ENCODE peak calls at places on chromosomes 13 and 19, in nine cellular contexts. Q, O, B, U, M, R, A, X and S are unnamed samples.

GRCh38 chr19:1755467-1756155 is 2.3 kb downstream of the ONECUT3 start:
- DNase-seq in Q (no peak), O (no peak), B (no peak), U (no peak), M (no peak), R (no peak), A (no peak), X (no peak), S (no peak)

GRCh38 chr19:38394488-38394887 is 6.0 kb downstream of the SPRED3 start:
- DNase-seq in Q (no peak), O (no peak), B (no peak), U (peak; percentile 87), M (no peak), R (no peak), A (no peak), X (no peak), S (no peak)

GRCh38 chr13:33032037-33032625 is 15.9 kb downstream of the KL start:
- DNase-seq in Q (no peak), O (no peak), B (no peak), U (no peak), M (peak; percentile 29), R (no peak), A (peak; percentile 10), X (peak; percentile 55), S (no peak)

GRCh38 chr13:97935071-97935470 is 18.4 kb upstream of the IPO5 start:
- DNase-seq in Q (no peak), O (no peak), B (no peak), U (no peak), M (no peak), R (no peak), A (no peak), X (no peak), S (no peak)

GRCh38 chr13:97328222-97328790 is 105.7 kb upstream of the RAP2A start:
- DNase-seq in Q (no peak), O (no peak), B (no peak), U (no peak), M (no peak), R (no peak), A (peak; percentile 86), X (peak; percentile 54), S (no peak)

GRCh38 chr13:90839061-90839460 is 508.4 kb upstream of the MIR17HG start:
- DNase-seq in Q (no peak), O (no peak), B (peak; percentile 2), U (no peak), M (no peak), R (no peak), A (no peak), X (no peak), S (no peak)

GRCh38 chr19:48967346-48968178 is 2.5 kb downstream of the FTL start:
- DNase-seq in Q (no peak), O (peak; percentile 77), B (peak; percentile 60), U (no peak), M (peak; percentile 36), R (no peak), A (peak; percentile 67), X (no peak), S (no peak)

GRCh38 chr19:1469936-1470863 is 8.8 kb downstream of the C19orf25 start:
- DNase-seq in Q (no peak), O (no peak), B (no peak), U (peak; percentile 90), M (peak; percentile 51), R (peak; percentile 55), A (no peak), X (peak; percentile 56), S (peak; percentile 93)

GRCh38 chr19:13095393-13095784 is 7.3 kb downstream of the LYL1 start:
- DNase-seq in Q (peak; percentile 63), O (no peak), B (no peak), U (peak; percentile 88), M (no peak), R (no peak), A (no peak), X (no peak), S (no peak)

GRCh38 chr19:42426643-42427042 is 545 bp downstream of the LIPE start:
- DNase-seq in Q (no peak), O (no peak), B (no peak), U (no peak), M (no peak), R (no peak), A (no peak), X (no peak), S (no peak)

GRCh38 chr19:42185281-42185680 is 32.2 kb downstream of the DEDD2 start:
- DNase-seq in Q (no peak), O (no peak), B (no peak), U (no peak), M (no peak), R (no peak), A (peak; percentile 28), X (no peak), S (no peak)

GRCh38 chr13:108963276-108963810 is 333.9 kb downstream of the MYO16 start:
- DNase-seq in Q (no peak), O (no peak), B (no peak), U (no peak), M (no peak), R (no peak), A (no peak), X (no peak), S (no peak)

GRCh38 chr19:41753159-41753558 is 2.2 kb upstream of the CEACAM6 start:
- DNase-seq in Q (no peak), O (no peak), B (peak; percentile 74), U (peak; percentile 96), M (peak; percentile 35), R (no peak), A (no peak), X (peak; percentile 60), S (peak; percentile 70)

GRCh38 chr13:42102961-42103688 is 54.7 kb downstream of the DGKH start:
- DNase-seq in Q (no peak), O (no peak), B (no peak), U (no peak), M (no peak), R (no peak), A (peak; percentile 57), X (no peak), S (no peak)

GRCh38 chr13:33509642-33510229 is 224.2 kb upstream of the STARD13 start:
- DNase-seq in Q (peak; percentile 86), O (peak; percentile 81), B (no peak), U (no peak), M (peak; percentile 29), R (peak; percentile 30), A (no peak), X (no peak), S (no peak)

GRCh38 chr13:93670858-93671257 is 444.3 kb downstream of the GPC6 start:
- DNase-seq in Q (no peak), O (no peak), B (no peak), U (no peak), M (no peak), R (no peak), A (no peak), X (no peak), S (no peak)

GRCh38 chr19:4639531-4640246 is 373 bp downstream of the TNFAIP8L1 start:
- DNase-seq in Q (no peak), O (peak; percentile 82), B (no peak), U (peak; percentile 87), M (no peak), R (peak; percentile 55), A (no peak), X (peak; percentile 69), S (no peak)

GRCh38 chr13:112955271-112955937 is 13.6 kb upstream of the MCF2L start:
- DNase-seq in Q (no peak), O (peak; percentile 50), B (no peak), U (no peak), M (no peak), R (no peak), A (no peak), X (no peak), S (no peak)

GRCh38 chr19:17996826-17997316 is 11.1 kb upstream of the ARRDC2 start:
- DNase-seq in Q (peak; percentile 93), O (peak; percentile 92), B (peak; percentile 70), U (peak; percentile 91), M (peak; percentile 86), R (peak; percentile 89), A (peak; percentile 52), X (peak; percentile 94), S (peak; percentile 84)

GRCh38 chr19:39937094-39937493 is 2.7 kb upstream of the FCGBP start:
- DNase-seq in Q (no peak), O (no peak), B (no peak), U (no peak), M (no peak), R (no peak), A (no peak), X (no peak), S (no peak)

GRCh38 chr13:113881614-113882265 is 17.9 kb upstream of the GAS6 start:
- DNase-seq in Q (no peak), O (no peak), B (no peak), U (no peak), M (no peak), R (no peak), A (no peak), X (no peak), S (no peak)

GRCh38 chr19:19294914-19295313 is 21.8 kb upstream of the TM6SF2 start:
- DNase-seq in Q (no peak), O (no peak), B (no peak), U (no peak), M (no peak), R (no peak), A (no peak), X (no peak), S (no peak)

GRCh38 chr13:80084086-80084676 is 256.7 kb downstream of the SPRY2 start:
- DNase-seq in Q (no peak), O (no peak), B (no peak), U (no peak), M (no peak), R (no peak), A (peak; percentile 93), X (no peak), S (no peak)
- H3K27ac ChIP-seq in Q (peak overlapping the region; percentile 39), O (no peak overlapping the region), B (peak overlapping the region; percentile 21), U (peak overlapping the region; percentile 54), M (peak overlapping the region; percentile 65), R (no peak overlapping the region), A (no peak overlapping the region), X (no peak overlapping the region), S (no peak overlapping the region)

GRCh38 chr19:15248648-15249559 is 16.7 kb upstream of the EPHX3 start:
- DNase-seq in Q (peak; percentile 96), O (peak; percentile 93), B (peak; percentile 77), U (peak; percentile 90), M (peak; percentile 89), R (peak; percentile 82), A (peak; percentile 91), X (peak; percentile 94), S (no peak)
- TF ChIP-seq CTCF in Q (no peak), O (no peak), B (no peak), U (no peak), M (no peak), R (no peak), A (no peak), X (no peak), S (no peak)

GRCh38 chr19:35501684-35502083 is 11.4 kb upstream of the KRTDAP start:
- DNase-seq in Q (no peak), O (no peak), B (no peak), U (peak; percentile 72), M (no peak), R (peak; percentile 56), A (no peak), X (no peak), S (no peak)
- H3K4me3 ChIP-seq in Q (no peak overlapping the region), O (no peak overlapping the region), B (no peak overlapping the region), U (no peak overlapping the region), M (no peak overlapping the region), R (no peak overlapping the region), A (no peak overlapping the region), X (no peak overlapping the region), S (no peak overlapping the region)

DNA sequence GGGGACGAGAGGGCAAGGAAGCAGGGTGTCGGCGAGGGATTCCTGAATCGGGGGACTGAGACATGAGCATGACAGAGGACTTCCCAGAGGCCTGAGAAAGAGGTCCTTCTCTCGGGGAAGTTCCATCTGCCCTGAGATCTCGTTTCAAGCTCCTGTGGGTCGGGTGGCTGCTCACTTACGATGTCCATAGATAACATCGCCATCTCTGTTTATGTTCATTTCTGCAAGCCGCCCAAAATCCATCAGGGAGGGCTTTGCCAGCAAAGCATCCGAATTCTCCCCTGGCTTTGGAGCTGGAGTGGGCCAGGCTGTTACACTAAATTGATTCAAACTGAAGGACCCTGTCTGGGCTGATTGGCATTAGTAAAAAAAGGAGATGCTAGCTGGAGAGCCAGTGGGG is 5.9 kb downstream of the DMKN start:
- DNase-seq in Q (no peak), O (no peak), B (no peak), U (no peak), M (no peak), R (no peak), A (no peak), X (no peak), S (no peak)
- H3K27ac ChIP-seq in Q (no peak overlapping the region), O (no peak overlapping the region), B (no peak overlapping the region), U (no peak overlapping the region), M (no peak overlapping the region), R (no peak overlapping the region), A (no peak overlapping the region), X (no peak overlapping the region), S (no peak overlapping the region)